ENCODE peak calls at places on chromosome 13, in four cellular contexts. One of them, this sample, is unnamed.

GRCh38 chr13:23615677-23616076 is 45.5 kb downstream of the TNFRSF19 start:
- DNase-seq in GM12878: no peak
- DNase-seq in H1: no peak
- DNase-seq in K562: no peak
- DNase-seq in this sample: peak; percentile 96

GRCh38 chr13:19959141-19959830 is 759 bp downstream of the ZMYM2 start:
- DNase-seq in GM12878: no peak
- DNase-seq in H1: peak; percentile 75
- DNase-seq in K562: peak; percentile 52
- DNase-seq in this sample: peak; percentile 27

GRCh38 chr13:33312150-33312908 is 26.8 kb upstream of the STARD13 start:
- DNase-seq in GM12878: no peak
- DNase-seq in H1: no peak
- DNase-seq in K562: no peak
- DNase-seq in this sample: peak; percentile 14

GRCh38 chr13:89899302-89900103 is 1448.0 kb upstream of the MIR17HG start:
- DNase-seq in GM12878: no peak
- DNase-seq in H1: no peak
- DNase-seq in K562: no peak
- DNase-seq in this sample: peak; percentile 91

GRCh38 chr13:99123101-99124045 is 77.3 kb upstream of the UBAC2 start:
- DNase-seq in GM12878: no peak
- DNase-seq in H1: no peak
- DNase-seq in K562: no peak
- DNase-seq in this sample: no peak

GRCh38 chr13:101487046-101487830 is 34.8 kb downstream of the ITGBL1 start:
- DNase-seq in GM12878: no peak
- DNase-seq in H1: no peak
- DNase-seq in K562: no peak
- DNase-seq in this sample: no peak

GRCh38 chr13:42996584-42996983 is 4.5 kb upstream of the EPSTI1 start:
- DNase-seq in GM12878: no peak
- DNase-seq in H1: no peak
- DNase-seq in K562: no peak
- DNase-seq in this sample: peak; percentile 9

GRCh38 chr13:80877944-80878241 is 537.0 kb upstream of the SPRY2 start:
- DNase-seq in GM12878: no peak
- DNase-seq in H1: no peak
- DNase-seq in K562: no peak
- DNase-seq in this sample: no peak

GRCh38 chr13:27168870-27169525 is 2.6 kb downstream of the USP12 start:
- DNase-seq in GM12878: no peak
- DNase-seq in H1: no peak
- DNase-seq in K562: peak; percentile 19
- DNase-seq in this sample: no peak

GRCh38 chr13:112207124-112207523 is 140.2 kb downstream of the SOX1 start:
- DNase-seq in GM12878: no peak
- DNase-seq in H1: no peak
- DNase-seq in K562: no peak
- DNase-seq in this sample: no peak

GRCh38 chr13:91482427-91482826 is 84.0 kb downstream of the GPC5 start:
- DNase-seq in GM12878: no peak
- DNase-seq in H1: no peak
- DNase-seq in K562: no peak
- DNase-seq in this sample: no peak

GRCh38 chr13:94309997-94310842 is 169.3 kb downstream of the DCT start:
- DNase-seq in GM12878: no peak
- DNase-seq in H1: no peak
- DNase-seq in K562: no peak
- DNase-seq in this sample: no peak

GRCh38 chr13:40974460-40975407 is 44.4 kb downstream of the ELF1 start:
- DNase-seq in GM12878: no peak
- DNase-seq in H1: no peak
- DNase-seq in K562: peak; percentile 81
- DNase-seq in this sample: peak; percentile 65

DNA sequence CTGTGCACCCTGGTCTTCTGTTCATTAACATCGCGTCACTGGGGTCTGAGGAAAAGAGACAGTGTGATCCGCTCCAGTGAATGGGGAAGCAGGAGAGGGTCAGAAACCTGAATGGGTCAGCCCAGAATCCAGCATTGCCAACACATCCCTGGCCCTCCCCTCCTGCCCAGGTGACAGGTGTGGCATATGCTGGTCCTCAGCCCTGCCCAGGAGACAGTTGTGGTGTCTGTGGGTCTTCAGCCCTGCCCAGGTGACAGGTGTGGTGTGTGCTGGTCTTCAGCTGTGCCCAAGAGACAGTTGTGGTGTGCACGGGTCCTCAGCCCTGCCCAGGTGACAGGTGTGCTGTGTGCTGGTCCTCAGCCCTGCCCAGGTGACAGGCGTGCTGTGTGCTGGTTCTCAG is 8.0 kb downstream of the TFDP1 start:
- DNase-seq in GM12878: no peak
- DNase-seq in H1: no peak
- DNase-seq in K562: no peak
- DNase-seq in this sample: no peak
- TF ChIP-seq HDAC6 in GM12878: no peak
- TF ChIP-seq HDAC6 in H1: no peak
- TF ChIP-seq HDAC6 in K562: no peak
- TF ChIP-seq HDAC6 in this sample: no peak

GRCh38 chr13:37382156-37382555 is 216.4 kb downstream of the POSTN start:
- DNase-seq in GM12878: no peak
- DNase-seq in H1: no peak
- DNase-seq in K562: no peak
- DNase-seq in this sample: no peak

GRCh38 chr13:37383066-37383465 is 215.5 kb downstream of the POSTN start:
- DNase-seq in GM12878: no peak
- DNase-seq in H1: no peak
- DNase-seq in K562: no peak
- DNase-seq in this sample: no peak

GRCh38 chr13:37383856-37384255 is 214.7 kb downstream of the POSTN start:
- DNase-seq in GM12878: no peak
- DNase-seq in H1: no peak
- DNase-seq in K562: no peak
- DNase-seq in this sample: no peak

GRCh38 chr13:37385248-37385647 is 213.3 kb downstream of the POSTN start:
- DNase-seq in GM12878: no peak
- DNase-seq in H1: no peak
- DNase-seq in K562: no peak
- DNase-seq in this sample: no peak

GRCh38 chr13:37386276-37386675 is 212.3 kb downstream of the POSTN start:
- DNase-seq in GM12878: no peak
- DNase-seq in H1: no peak
- DNase-seq in K562: no peak
- DNase-seq in this sample: no peak
- TF ChIP-seq HDAC6 in GM12878: no peak
- TF ChIP-seq HDAC6 in H1: no peak
- TF ChIP-seq HDAC6 in K562: no peak
- TF ChIP-seq HDAC6 in this sample: no peak

DNA sequence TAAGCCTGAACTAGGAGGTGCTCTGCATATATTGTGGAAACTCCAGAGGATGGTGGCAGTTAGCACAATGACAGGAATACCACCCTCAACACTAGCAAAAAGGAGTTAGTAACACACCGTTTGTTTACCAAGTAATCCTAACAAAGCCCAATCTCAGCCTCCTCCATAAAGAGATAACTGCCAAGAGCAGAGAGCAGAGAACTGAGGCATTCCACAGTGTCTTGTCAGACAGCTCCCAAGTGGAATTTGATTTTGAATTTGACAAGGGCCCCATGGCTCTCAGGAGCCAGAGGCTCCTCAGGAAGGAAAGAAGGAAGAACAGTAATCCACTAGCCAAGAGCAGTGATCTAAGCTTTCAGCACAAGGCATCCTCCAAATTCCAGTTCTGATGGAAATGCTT is 298.6 kb downstream of the DCLK1 start:
- DNase-seq in GM12878: no peak
- DNase-seq in H1: no peak
- DNase-seq in K562: no peak
- DNase-seq in this sample: no peak
- TF ChIP-seq HDAC6 in GM12878: no peak
- TF ChIP-seq HDAC6 in H1: no peak
- TF ChIP-seq HDAC6 in K562: no peak
- TF ChIP-seq HDAC6 in this sample: no peak

DNA sequence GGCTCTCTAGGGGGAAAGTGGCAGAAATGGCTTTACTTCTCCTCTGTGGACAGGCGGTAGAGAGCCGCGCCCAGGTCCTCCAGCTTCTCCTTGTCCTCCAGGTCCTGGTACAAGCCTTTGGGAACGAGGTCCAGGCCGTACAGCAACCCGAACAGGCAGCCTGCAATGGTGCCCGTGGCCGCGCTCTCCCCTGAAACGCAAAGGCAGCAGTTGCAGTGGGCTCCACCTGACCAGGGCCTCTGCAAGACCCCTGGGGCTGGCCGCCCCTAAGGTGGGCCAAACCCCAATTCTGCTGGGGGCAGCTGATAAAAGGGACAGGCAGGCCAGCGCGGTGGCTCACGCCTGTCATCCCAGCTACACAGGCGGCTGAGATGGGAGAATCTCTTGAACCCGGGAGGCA is 30.5 kb downstream of the ADPRHL1 start:
- DNase-seq in GM12878: no peak
- DNase-seq in H1: no peak
- DNase-seq in K562: no peak
- DNase-seq in this sample: no peak
- TF ChIP-seq HDAC6 in GM12878: no peak
- TF ChIP-seq HDAC6 in H1: no peak
- TF ChIP-seq HDAC6 in K562: no peak
- TF ChIP-seq HDAC6 in this sample: no peak

DNA sequence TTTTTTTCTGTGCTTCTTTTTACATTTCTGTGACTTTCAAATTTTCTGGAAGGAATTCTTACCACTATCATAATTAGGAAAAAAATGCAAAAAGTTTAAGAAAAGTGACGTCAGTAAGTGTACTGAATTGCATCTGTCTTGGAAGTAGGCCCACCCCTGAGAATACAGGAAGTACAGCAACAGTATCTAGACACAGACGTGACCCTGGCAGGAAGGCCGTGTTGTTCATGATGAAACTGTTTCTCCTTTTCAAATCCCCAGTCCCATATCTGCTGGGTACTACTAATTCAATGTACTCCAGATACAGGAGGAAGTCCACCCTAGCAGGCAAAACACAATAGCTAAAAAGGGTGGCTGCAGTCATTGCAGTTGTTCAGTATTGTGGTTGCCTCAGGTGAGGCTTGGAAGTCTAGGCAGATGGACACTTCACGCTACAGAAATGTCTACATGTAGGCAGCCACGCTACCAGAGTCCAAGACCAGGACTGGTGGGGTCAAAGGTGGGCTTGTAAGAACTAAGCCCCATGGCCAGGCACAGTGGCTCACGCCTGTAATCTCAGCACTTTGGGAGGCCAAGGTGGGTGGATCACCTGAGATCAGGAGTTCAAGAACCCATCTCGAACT is 49.6 kb upstream of the MED4 start:
- DNase-seq in GM12878: no peak
- DNase-seq in H1: no peak
- DNase-seq in K562: peak; percentile 10
- DNase-seq in this sample: no peak
- TF ChIP-seq HDAC6 in GM12878: no peak
- TF ChIP-seq HDAC6 in H1: no peak
- TF ChIP-seq HDAC6 in K562: no peak
- TF ChIP-seq HDAC6 in this sample: no peak

GRCh38 chr13:25062479-25062878 is 33.5 kb upstream of the PABPC3 start:
- DNase-seq in GM12878: no peak
- DNase-seq in H1: no peak
- DNase-seq in K562: no peak
- DNase-seq in this sample: no peak
- TF ChIP-seq HDAC6 in GM12878: no peak
- TF ChIP-seq HDAC6 in H1: no peak
- TF ChIP-seq HDAC6 in K562: no peak
- TF ChIP-seq HDAC6 in this sample: no peak

GRCh38 chr13:35723061-35723461 is 246.6 kb upstream of the MAB21L1 start:
- DNase-seq in GM12878: no peak
- DNase-seq in H1: no peak
- DNase-seq in K562: no peak
- DNase-seq in this sample: no peak
- TF ChIP-seq HDAC6 in GM12878: no peak
- TF ChIP-seq HDAC6 in H1: no peak
- TF ChIP-seq HDAC6 in K562: no peak
- TF ChIP-seq HDAC6 in this sample: no peak

GRCh38 chr13:28355822-28356371 is 139.0 kb downstream of the FLT1 start:
- DNase-seq in GM12878: no peak
- DNase-seq in H1: no peak
- DNase-seq in K562: peak; percentile 54
- DNase-seq in this sample: no peak
- TF ChIP-seq HDAC6 in GM12878: no peak
- TF ChIP-seq HDAC6 in H1: no peak
- TF ChIP-seq HDAC6 in K562: no peak
- TF ChIP-seq HDAC6 in this sample: no peak

DNA sequence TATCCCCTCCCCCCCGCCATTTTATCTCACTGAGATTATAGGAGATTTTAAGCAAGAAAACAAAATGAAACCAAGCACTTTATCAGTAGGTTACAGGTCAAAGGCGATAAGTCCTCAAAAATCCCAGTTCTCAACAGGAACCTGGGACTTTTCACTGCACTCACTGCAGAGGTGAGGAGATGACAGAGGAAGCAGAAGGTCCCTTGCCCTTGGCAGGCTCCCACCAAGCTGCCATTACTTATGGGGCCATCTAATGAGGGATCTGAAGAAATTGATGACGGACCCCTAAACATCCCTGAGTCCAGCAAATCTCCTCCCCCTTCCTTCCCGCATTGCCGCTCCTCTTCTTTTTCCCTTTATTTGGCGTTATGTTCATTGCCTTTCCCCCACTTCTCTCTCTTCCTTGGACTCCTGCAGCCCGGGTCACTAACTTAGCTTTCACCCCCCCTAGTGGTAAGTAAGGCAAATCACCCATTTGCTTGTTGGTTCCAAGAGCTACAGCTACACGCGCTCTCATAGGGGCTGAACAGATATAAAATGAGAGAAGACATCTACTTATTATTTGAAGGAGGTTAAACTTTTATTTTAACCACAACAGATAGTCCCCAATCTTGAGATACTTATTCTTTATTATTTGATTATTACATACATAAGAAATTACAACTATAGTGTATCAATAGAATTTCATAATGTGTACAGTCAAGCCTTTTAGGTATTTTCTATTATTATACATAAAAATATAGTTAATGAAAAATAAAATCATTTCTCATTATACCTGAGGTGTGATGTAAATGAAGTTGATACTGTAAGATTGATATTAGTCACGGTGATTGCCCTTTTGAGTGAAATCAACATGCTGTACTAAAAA is 52.0 kb upstream of the ARGLU1 start:
- DNase-seq in GM12878: peak; percentile 2
- DNase-seq in H1: no peak
- DNase-seq in K562: peak; percentile 36
- DNase-seq in this sample: peak; percentile 40
- TF ChIP-seq HDAC6 in GM12878: no peak
- TF ChIP-seq HDAC6 in H1: no peak
- TF ChIP-seq HDAC6 in K562: no peak
- TF ChIP-seq HDAC6 in this sample: no peak

GRCh38 chr13:78194904-78195639 is 276.4 kb upstream of the EDNRB start:
- DNase-seq in GM12878: no peak
- DNase-seq in H1: no peak
- DNase-seq in K562: no peak
- DNase-seq in this sample: no peak
- TF ChIP-seq HDAC6 in GM12878: no peak
- TF ChIP-seq HDAC6 in H1: no peak
- TF ChIP-seq HDAC6 in K562: no peak
- TF ChIP-seq HDAC6 in this sample: no peak